ENCODE peak calls at places on chromosomes 4 and X, in eight cellular contexts. B, M, E, K, R, S, F and D are unnamed samples.

GRCh38 chr4:165502919-165503907 is 124.4 kb downstream of the CPE start:
- DNase-seq in B (peak; percentile 47), M (no peak), E (peak; percentile 51), K (no peak), R (no peak), S (no peak), F (peak; percentile 45), D (peak; percentile 32)

GRCh38 chrX:14923761-14924160 is 50.5 kb downstream of the MOSPD2 start:
- DNase-seq in B (no peak), M (no peak), E (no peak), K (no peak), R (no peak), S (no peak), F (no peak), D (no peak)

GRCh38 chr4:124322234-124322831 is 390.2 kb downstream of the ANKRD50 start:
- DNase-seq in B (peak; percentile 38), M (no peak), E (peak; percentile 36), K (peak; percentile 14), R (peak; percentile 49), S (no peak), F (peak; percentile 11), D (no peak)

GRCh38 chr4:140188975-140189374 is 35.0 kb upstream of the MAML3 start:
- DNase-seq in B (no peak), M (no peak), E (peak; percentile 64), K (no peak), R (peak; percentile 54), S (no peak), F (peak; percentile 27), D (peak; percentile 83)

GRCh38 chr4:169018406-169018805 is 8.4 kb upstream of the CBR4 start:
- DNase-seq in B (no peak), M (no peak), E (no peak), K (no peak), R (no peak), S (no peak), F (no peak), D (no peak)

GRCh38 chr4:77500801-77501200 is 104.8 kb upstream of the CXCL13 start:
- DNase-seq in B (no peak), M (no peak), E (no peak), K (no peak), R (no peak), S (no peak), F (no peak), D (no peak)

GRCh38 chrX:12497832-12498591 is 293.2 kb upstream of the PRPS2 start:
- DNase-seq in B (no peak), M (no peak), E (no peak), K (no peak), R (no peak), S (peak; percentile 54), F (no peak), D (no peak)

GRCh38 chrX:51804741-51805140 is 61.5 kb downstream of the GSPT2 start:
- DNase-seq in B (no peak), M (no peak), E (no peak), K (no peak), R (no peak), S (no peak), F (no peak), D (no peak)

GRCh38 chrX:29155286-29155685 is 568.0 kb downstream of the IL1RAPL1 start:
- DNase-seq in B (no peak), M (no peak), E (no peak), K (no peak), R (no peak), S (no peak), F (no peak), D (no peak)

GRCh38 chr4:128635141-128635911 is 174.2 kb upstream of the JADE1 start:
- DNase-seq in B (peak; percentile 92), M (no peak), E (no peak), K (no peak), R (no peak), S (no peak), F (no peak), D (no peak)

GRCh38 chrX:103437147-103437873 is 61.0 kb downstream of the BEX3 start:
- DNase-seq in B (no peak), M (no peak), E (no peak), K (no peak), R (no peak), S (no peak), F (no peak), D (no peak)

GRCh38 chr4:61886180-61886579 is 686.1 kb downstream of the ADGRL3 start:
- DNase-seq in B (no peak), M (no peak), E (no peak), K (no peak), R (no peak), S (no peak), F (no peak), D (no peak)

GRCh38 chrX:3733043-3733430 is 19.6 kb upstream of the PRKX start:
- DNase-seq in B (no peak), M (no peak), E (no peak), K (no peak), R (no peak), S (no peak), F (no peak), D (no peak)

GRCh38 chr4:14445882-14446281 is 556.4 kb upstream of the CPEB2 start:
- DNase-seq in B (no peak), M (no peak), E (no peak), K (no peak), R (no peak), S (no peak), F (no peak), D (no peak)